ENCODE peak calls at places on chromosomes 6 and 20, in six cellular contexts. Z is endodermal cell, T is Ammon's horn, X is left ventricle myocardium superior, N is activated T-helper 1 cell treated with Interleukin-2 at 50 U/mL for 16 hours, O is mucosa of gallbladder. D is an unnamed sample.

GRCh38 chr6:83872386-83873118 is 13.1 kb downstream of the CYB5R4 start:
- DNase-seq in O (no peak), T (peak), N (no peak), X (no peak), Z (no peak), D (no peak)

GRCh38 chr6:69063401-69063800 is 428.3 kb downstream of the ADGRB3 start:
- DNase-seq in O (no peak), Z (no peak), T (no peak), X (no peak), N (no peak), D (no peak)

GRCh38 chr6:13859871-13860555 is 45.7 kb upstream of the MCUR1 start:
- DNase-seq in X (peak), O (no peak), N (no peak), T (no peak), Z (peak), D (no peak)

GRCh38 chr6:130697661-130698535 is 129.3 kb upstream of the SMLR1 start:
- DNase-seq in Z (peak), O (peak), T (peak), X (no peak), N (peak), D (peak)

GRCh38 chr6:157447735-157448134 is 66.7 kb downstream of the ZDHHC14 start:
- DNase-seq in O (no peak), X (no peak), N (no peak), T (no peak), Z (no peak), D (no peak)

GRCh38 chr20:22717466-22717865 is 133.1 kb upstream of the FOXA2 start:
- DNase-seq in Z (no peak), T (no peak), O (peak), N (no peak), X (no peak), D (no peak)

GRCh38 chr6:46258249-46258648 is 87.5 kb upstream of the ENPP5 start:
- DNase-seq in X (no peak), N (no peak), T (no peak), O (no peak), Z (no peak), D (no peak)

GRCh38 chr20:49445176-49445575 is 37.3 kb downstream of the KCNB1 start:
- DNase-seq in O (no peak), X (no peak), T (no peak), Z (peak), N (no peak), D (no peak)

GRCh38 chr6:25318589-25318988 is 39.4 kb downstream of the CARMIL1 start:
- DNase-seq in O (no peak), T (no peak), Z (no peak), X (peak), N (no peak), D (no peak)

GRCh38 chr20:21607971-21608735 is 94.3 kb upstream of the NKX2-2 start:
- DNase-seq in Z (no peak), T (peak), N (no peak), X (peak), O (no peak), D (peak)

GRCh38 chr20:13205402-13205801 is 15.7 kb upstream of the ISM1 start:
- DNase-seq in Z (no peak), N (no peak), O (no peak), X (no peak), T (no peak), D (no peak)

GRCh38 chr6:82396964-82397761 is 33.5 kb downstream of the TPBG start:
- DNase-seq in Z (no peak), T (no peak), O (no peak), X (no peak), N (no peak), D (peak)

GRCh38 chr6:152110878-152111820 is 303.7 kb downstream of the ESR1 start:
- DNase-seq in Z (no peak), T (peak), X (peak), O (no peak), N (no peak), D (no peak)

GRCh38 chr6:158072083-158072721 is 90.5 kb downstream of the SYNJ2 start:
- DNase-seq in N (peak), Z (peak), O (peak), T (peak), X (peak), D (peak)

GRCh38 chr20:1423625-1424106 is 30.8 kb upstream of the FKBP1A start:
- DNase-seq in Z (peak), T (peak), X (no peak), O (peak), N (no peak), D (no peak)

GRCh38 chr6:42441059-42441471 is 10.7 kb downstream of the TRERF1 start:
- DNase-seq in N (no peak), Z (no peak), O (no peak), X (no peak), T (no peak), D (no peak)

GRCh38 chr6:87026961-87027360 is 67.9 kb downstream of the CGA start:
- DNase-seq in X (no peak), O (no peak), T (no peak), N (no peak), Z (no peak), D (no peak)

GRCh38 chr6:99522531-99522930 is 7.3 kb upstream of the USP45 start:
- DNase-seq in X (no peak), Z (no peak), T (no peak), N (no peak), O (no peak), D (no peak)

GRCh38 chr6:136031982-136032381 is 180.5 kb downstream of the PDE7B start:
- DNase-seq in N (no peak), Z (no peak), T (peak), X (no peak), O (no peak), D (no peak)

GRCh38 chr6:130598021-130598989 is 228.9 kb upstream of the SMLR1 start:
- DNase-seq in T (peak), Z (no peak), N (no peak), X (no peak), O (no peak), D (no peak)

GRCh38 chr6:83884523-83884922 is 25.0 kb downstream of the CYB5R4 start:
- DNase-seq in X (no peak), T (peak), O (no peak), Z (no peak), N (no peak), D (peak)

GRCh38 chr6:138576303-138576702 is 77.0 kb upstream of the NHSL1 start:
- DNase-seq in N (no peak), T (no peak), O (no peak), Z (no peak), X (no peak), D (no peak)

GRCh38 chr6:116287668-116288282 is 8.0 kb upstream of the TSPYL1 start:
- DNase-seq in Z (no peak), N (no peak), X (no peak), T (peak), O (no peak), D (no peak)

GRCh38 chr6:155261146-155261900 is 2.5 kb upstream of the CLDN20 start:
- DNase-seq in Z (peak), N (no peak), X (no peak), O (no peak), T (no peak), D (no peak)

D was measured in frontal cortex.